ENCODE peak calls at places on chromosomes 3 and 15, in eight cellular contexts. V, N, Y, K, Z, R, U and L are unnamed samples.

GRCh38 chr3:161851941-161852566 is 355.4 kb downstream of the OTOL1 start:
- DNase-seq in V (no peak), N (no peak), Y (peak; percentile 48), K (peak; percentile 66), Z (peak; percentile 46), R (peak; percentile 59), U (peak; percentile 30), L (peak; percentile 55)

GRCh38 chr3:16122155-16122554 is 52.3 kb upstream of the GALNT15 start:
- DNase-seq in V (no peak), N (no peak), Y (no peak), K (no peak), Z (no peak), R (no peak), U (no peak), L (no peak)

GRCh38 chr15:89556413-89557262 is 18.6 kb upstream of the TICRR start:
- DNase-seq in V (peak; percentile 16), N (peak; percentile 49), Y (peak; percentile 71), K (peak; percentile 48), Z (peak; percentile 41), R (peak; percentile 75), U (peak; percentile 45), L (peak; percentile 44)

GRCh38 chr3:123782488-123782887 is 101.6 kb downstream of the MYLK start:
- DNase-seq in V (no peak), N (no peak), Y (no peak), K (no peak), Z (no peak), R (no peak), U (no peak), L (no peak)

GRCh38 chr3:32366638-32367368 is 24.9 kb upstream of the CMTM7 start:
- DNase-seq in V (no peak), N (no peak), Y (peak; percentile 41), K (peak; percentile 67), Z (no peak), R (no peak), U (no peak), L (no peak)

GRCh38 chr3:88180398-88180999 is 30.7 kb downstream of the C3orf38 start:
- DNase-seq in V (no peak), N (peak; percentile 15), Y (peak; percentile 61), K (peak; percentile 24), Z (peak; percentile 12), R (peak; percentile 8), U (peak; percentile 28), L (peak; percentile 20)

GRCh38 chr3:50316657-50317242 is 5.8 kb downstream of the HYAL2 start:
- DNase-seq in V (peak; percentile 37), N (peak; percentile 78), Y (no peak), K (no peak), Z (peak; percentile 96), R (no peak), U (peak; percentile 87), L (no peak)

GRCh38 chr3:58122936-58123700 is 87.7 kb downstream of the DNASE1L3 start:
- DNase-seq in V (no peak), N (no peak), Y (no peak), K (no peak), Z (no peak), R (no peak), U (no peak), L (no peak)

GRCh38 chr15:100241572-100242479 is 99.9 kb downstream of the ADAMTS17 start:
- DNase-seq in V (no peak), N (no peak), Y (peak; percentile 18), K (no peak), Z (peak; percentile 69), R (peak; percentile 87), U (no peak), L (peak; percentile 11)

GRCh38 chr15:43042885-43043284 is 63.0 kb downstream of the UBR1 start:
- DNase-seq in V (no peak), N (no peak), Y (no peak), K (no peak), Z (no peak), R (no peak), U (no peak), L (no peak)

GRCh38 chr3:17182158-17182557 is 297.4 kb downstream of the PLCL2 start:
- DNase-seq in V (no peak), N (no peak), Y (no peak), K (no peak), Z (no peak), R (no peak), U (no peak), L (no peak)

GRCh38 chr3:9676780-9677179 is 26.9 kb upstream of the CPNE9 start:
- DNase-seq in V (no peak), N (no peak), Y (no peak), K (no peak), Z (no peak), R (no peak), U (no peak), L (no peak)

GRCh38 chr15:31367021-31367729 is 40.5 kb downstream of the KLF13 start:
- DNase-seq in V (no peak), N (no peak), Y (no peak), K (no peak), Z (no peak), R (peak; percentile 17), U (no peak), L (no peak)

GRCh38 chr3:103341078-103341477 is 906.3 kb downstream of the ZPLD1 start:
- DNase-seq in V (no peak), N (no peak), Y (no peak), K (no peak), Z (no peak), R (no peak), U (no peak), L (no peak)